ENCODE peak calls at places on chromosomes 4 and X, in five cellular contexts. Q is H9, D is ureter, S is nephron progenitor cell, R is NCI-H524. L is an unnamed sample.

GRCh38 chr4:170599894-170600293 is 510.1 kb upstream of the AADAT start:
- DNase-seq in Q (no peak), D (no peak), S (no peak), R (no peak), L (no peak)

GRCh38 chr4:149933883-149934282 is 118.2 kb upstream of the IQCM start:
- DNase-seq in Q (no peak), D (no peak), S (no peak), R (no peak), L (no peak)

GRCh38 chr4:156774422-156774821 is 197.2 kb downstream of the PDGFC start:
- DNase-seq in Q (no peak), D (no peak), S (no peak), R (no peak), L (no peak)

GRCh38 chrX:10143071-10143983 is 13.4 kb upstream of the CLCN4 start:
- DNase-seq in Q (no peak), D (no peak), S (no peak), R (no peak), L (no peak)

GRCh38 chr4:14719053-14719452 is 283.2 kb upstream of the CPEB2 start:
- DNase-seq in Q (no peak), D (peak), S (no peak), R (no peak), L (no peak)

GRCh38 chrX:105744291-105744690 is 78.0 kb upstream of the NRK start:
- DNase-seq in Q (no peak), D (no peak), S (no peak), R (no peak), L (no peak)

GRCh38 chrX:88853925-88854324 is 106.9 kb downstream of the CPXCR1 start:
- DNase-seq in Q (no peak), D (no peak), S (no peak), R (no peak), L (no peak)

GRCh38 chr4:117678861-117679260 is 355.4 kb upstream of the NDST3 start:
- DNase-seq in Q (no peak), D (no peak), S (no peak), R (no peak), L (no peak)

GRCh38 chr4:148192526-148192925 is 249.7 kb downstream of the NR3C2 start:
- DNase-seq in Q (no peak), D (no peak), S (no peak), R (no peak), L (no peak)

GRCh38 chr4:1041936-1042330 is 30.5 kb downstream of the FGFRL1 start:
- DNase-seq in Q (no peak), D (no peak), S (peak), R (no peak), L (no peak)

GRCh38 chr4:73919691-73920090 is 50.5 kb downstream of the CXCL1 start:
- DNase-seq in Q (no peak), D (no peak), S (no peak), R (no peak), L (no peak)

GRCh38 chr4:187992971-187993370 is 2.6 kb upstream of the ZFP42 start:
- DNase-seq in Q (peak), D (no peak), S (no peak), R (no peak), L (no peak)

GRCh38 chrX:67544281-67544680 is 460 bp downstream of the AR start:
- DNase-seq in Q (peak), D (no peak), S (peak), R (no peak), L (peak)

GRCh38 chrX:18630956-18631355 is 41.0 kb downstream of the RS1 start:
- DNase-seq in Q (no peak), D (no peak), S (no peak), R (no peak), L (no peak)

GRCh38 chr4:142940614-142941013 is 94.5 kb upstream of the INPP4B start:
- DNase-seq in Q (no peak), D (no peak), S (no peak), R (peak), L (peak)

GRCh38 chrX:151419748-151420147 is 22.7 kb downstream of the VMA21 start:
- DNase-seq in Q (no peak), D (no peak), S (no peak), R (no peak), L (no peak)

GRCh38 chrX:25968920-25969319 is 169.2 kb upstream of the MAGEB18 start:
- DNase-seq in Q (peak), D (no peak), S (peak), R (no peak), L (peak)

GRCh38 chr4:8738471-8738931 is 133.1 kb downstream of the HMX1 start:
- DNase-seq in Q (peak), D (no peak), S (no peak), R (no peak), L (peak)

GRCh38 chr4:52843958-52844357 is 18.2 kb upstream of the RASL11B start:
- DNase-seq in Q (no peak), D (no peak), S (no peak), R (no peak), L (no peak)

GRCh38 chrX:104445591-104445990 is 120.4 kb upstream of the IL1RAPL2 start:
- DNase-seq in Q (no peak), D (no peak), S (no peak), R (no peak), L (no peak)

GRCh38 chr4:121484633-121485032 is 103.8 kb upstream of the QRFPR start:
- DNase-seq in Q (peak), D (no peak), S (peak), R (no peak), L (no peak)

GRCh38 chr4:169315530-169316306 is 45.0 kb upstream of the SH3RF1 start:
- DNase-seq in Q (no peak), D (no peak), S (peak), R (peak), L (peak)

GRCh38 chr4:88002786-88003185 is 4.6 kb upstream of the PKD2 start:
- DNase-seq in Q (no peak), D (no peak), S (no peak), R (no peak), L (no peak)

GRCh38 chr4:7286170-7286569 is 93.8 kb downstream of the SORCS2 start:
- DNase-seq in Q (no peak), D (no peak), S (no peak), R (no peak), L (no peak)